ENCODE peak calls at places on chromosomes 7 and 10, in nine cellular contexts. One of them, this sample, is unnamed.

GRCh38 chr10:124527996-124528395 is 66.4 kb downstream of the LHPP start:
- DNase-seq in stomach: no peak
- DNase-seq in BE2C: no peak
- DNase-seq in Kasumi-1: no peak
- DNase-seq in neuronal stem cell: no peak
- DNase-seq in stimulated activated naive CD8-positive, alpha-beta T cell treated with anti-CD3 and anti-CD28 coated beads, Interleukin-15, Interleukin-2, amounts not matched to agents 100 U/mL and 50 U/mL, for 24 hours: no peak
- DNase-seq in NCI-H1417 treated with DMSO at 0.1 percent for 48 hours: no peak
- DNase-seq in SW480: no peak
- DNase-seq in fibroblast of lung: no peak
- DNase-seq in this sample: peak; percentile 22

GRCh38 chr10:69451209-69451783 is at the start of gene TSPAN15:
- DNase-seq in neuronal stem cell: peak; percentile 88
- DNase-seq in stomach: peak; percentile 95
- DNase-seq in NCI-H1417 treated with DMSO at 0.1 percent for 48 hours: peak; percentile 14
- DNase-seq in Kasumi-1: peak; percentile 83
- DNase-seq in fibroblast of lung: peak; percentile 72
- DNase-seq in SW480: peak; percentile 82
- DNase-seq in stimulated activated naive CD8-positive, alpha-beta T cell treated with anti-CD3 and anti-CD28 coated beads, Interleukin-15, Interleukin-2, amounts not matched to agents 100 U/mL and 50 U/mL, for 24 hours: peak; percentile 80
- DNase-seq in BE2C: peak; percentile 94
- DNase-seq in this sample: peak; percentile 94

GRCh38 chr7:43092819-43093218 is 19.6 kb upstream of the HECW1 start:
- DNase-seq in neuronal stem cell: no peak
- DNase-seq in stomach: no peak
- DNase-seq in NCI-H1417 treated with DMSO at 0.1 percent for 48 hours: no peak
- DNase-seq in Kasumi-1: no peak
- DNase-seq in stimulated activated naive CD8-positive, alpha-beta T cell treated with anti-CD3 and anti-CD28 coated beads, Interleukin-15, Interleukin-2, amounts not matched to agents 100 U/mL and 50 U/mL, for 24 hours: no peak
- DNase-seq in BE2C: no peak
- DNase-seq in SW480: no peak
- DNase-seq in fibroblast of lung: no peak
- DNase-seq in this sample: no peak

GRCh38 chr7:122219253-122219865 is 75.3 kb upstream of the AASS start:
- DNase-seq in Kasumi-1: peak; percentile 42
- DNase-seq in NCI-H1417 treated with DMSO at 0.1 percent for 48 hours: peak; percentile 26
- DNase-seq in SW480: no peak
- DNase-seq in neuronal stem cell: peak; percentile 14
- DNase-seq in stimulated activated naive CD8-positive, alpha-beta T cell treated with anti-CD3 and anti-CD28 coated beads, Interleukin-15, Interleukin-2, amounts not matched to agents 100 U/mL and 50 U/mL, for 24 hours: no peak
- DNase-seq in stomach: no peak
- DNase-seq in fibroblast of lung: no peak
- DNase-seq in BE2C: no peak
- DNase-seq in this sample: no peak

GRCh38 chr10:89373916-89374711 is 3.7 kb upstream of the IFIT1B start:
- DNase-seq in Kasumi-1: no peak
- DNase-seq in stimulated activated naive CD8-positive, alpha-beta T cell treated with anti-CD3 and anti-CD28 coated beads, Interleukin-15, Interleukin-2, amounts not matched to agents 100 U/mL and 50 U/mL, for 24 hours: no peak
- DNase-seq in stomach: peak; percentile 91
- DNase-seq in SW480: no peak
- DNase-seq in NCI-H1417 treated with DMSO at 0.1 percent for 48 hours: no peak
- DNase-seq in BE2C: peak; percentile 28
- DNase-seq in fibroblast of lung: peak; percentile 96
- DNase-seq in neuronal stem cell: no peak
- DNase-seq in this sample: peak; percentile 75

GRCh38 chr7:18829518-18830252 is 287.8 kb downstream of the TWIST1 start:
- DNase-seq in stomach: no peak
- DNase-seq in SW480: no peak
- DNase-seq in neuronal stem cell: no peak
- DNase-seq in stimulated activated naive CD8-positive, alpha-beta T cell treated with anti-CD3 and anti-CD28 coated beads, Interleukin-15, Interleukin-2, amounts not matched to agents 100 U/mL and 50 U/mL, for 24 hours: no peak
- DNase-seq in NCI-H1417 treated with DMSO at 0.1 percent for 48 hours: no peak
- DNase-seq in BE2C: no peak
- DNase-seq in fibroblast of lung: peak; percentile 65
- DNase-seq in Kasumi-1: no peak
- DNase-seq in this sample: no peak

GRCh38 chr7:141742229-141742628 is 4.1 kb downstream of the SSBP1 start:
- DNase-seq in stimulated activated naive CD8-positive, alpha-beta T cell treated with anti-CD3 and anti-CD28 coated beads, Interleukin-15, Interleukin-2, amounts not matched to agents 100 U/mL and 50 U/mL, for 24 hours: no peak
- DNase-seq in neuronal stem cell: no peak
- DNase-seq in fibroblast of lung: peak; percentile 6
- DNase-seq in BE2C: no peak
- DNase-seq in NCI-H1417 treated with DMSO at 0.1 percent for 48 hours: no peak
- DNase-seq in Kasumi-1: no peak
- DNase-seq in stomach: no peak
- DNase-seq in SW480: no peak
- DNase-seq in this sample: no peak

GRCh38 chr7:117582219-117582704 is 102.4 kb downstream of the CFTR start:
- DNase-seq in SW480: no peak
- DNase-seq in Kasumi-1: no peak
- DNase-seq in BE2C: no peak
- DNase-seq in NCI-H1417 treated with DMSO at 0.1 percent for 48 hours: no peak
- DNase-seq in neuronal stem cell: no peak
- DNase-seq in stomach: no peak
- DNase-seq in stimulated activated naive CD8-positive, alpha-beta T cell treated with anti-CD3 and anti-CD28 coated beads, Interleukin-15, Interleukin-2, amounts not matched to agents 100 U/mL and 50 U/mL, for 24 hours: no peak
- DNase-seq in fibroblast of lung: peak; percentile 92
- DNase-seq in this sample: peak; percentile 91

GRCh38 chr7:99061001-99061779 is 82.7 kb downstream of the SMURF1 start:
- DNase-seq in stomach: no peak
- DNase-seq in fibroblast of lung: no peak
- DNase-seq in SW480: no peak
- DNase-seq in NCI-H1417 treated with DMSO at 0.1 percent for 48 hours: no peak
- DNase-seq in neuronal stem cell: no peak
- DNase-seq in Kasumi-1: no peak
- DNase-seq in stimulated activated naive CD8-positive, alpha-beta T cell treated with anti-CD3 and anti-CD28 coated beads, Interleukin-15, Interleukin-2, amounts not matched to agents 100 U/mL and 50 U/mL, for 24 hours: no peak
- DNase-seq in BE2C: no peak
- DNase-seq in this sample: no peak

GRCh38 chr7:101127460-101128039 is 646 bp downstream of the SERPINE1 start:
- DNase-seq in fibroblast of lung: no peak
- DNase-seq in SW480: no peak
- DNase-seq in stimulated activated naive CD8-positive, alpha-beta T cell treated with anti-CD3 and anti-CD28 coated beads, Interleukin-15, Interleukin-2, amounts not matched to agents 100 U/mL and 50 U/mL, for 24 hours: no peak
- DNase-seq in BE2C: no peak
- DNase-seq in neuronal stem cell: no peak
- DNase-seq in stomach: no peak
- DNase-seq in NCI-H1417 treated with DMSO at 0.1 percent for 48 hours: no peak
- DNase-seq in Kasumi-1: no peak
- DNase-seq in this sample: no peak

GRCh38 chr10:25059990-25060389 is 43.6 kb downstream of the THNSL1 start:
- DNase-seq in neuronal stem cell: no peak
- DNase-seq in BE2C: no peak
- DNase-seq in fibroblast of lung: peak; percentile 93
- DNase-seq in stomach: peak; percentile 82
- DNase-seq in stimulated activated naive CD8-positive, alpha-beta T cell treated with anti-CD3 and anti-CD28 coated beads, Interleukin-15, Interleukin-2, amounts not matched to agents 100 U/mL and 50 U/mL, for 24 hours: no peak
- DNase-seq in Kasumi-1: no peak
- DNase-seq in NCI-H1417 treated with DMSO at 0.1 percent for 48 hours: no peak
- DNase-seq in SW480: peak; percentile 67
- DNase-seq in this sample: no peak

GRCh38 chr10:122796796-122797195 is 48.9 kb downstream of the CUZD1 start:
- DNase-seq in fibroblast of lung: no peak
- DNase-seq in NCI-H1417 treated with DMSO at 0.1 percent for 48 hours: no peak
- DNase-seq in Kasumi-1: no peak
- DNase-seq in SW480: no peak
- DNase-seq in neuronal stem cell: no peak
- DNase-seq in BE2C: no peak
- DNase-seq in stimulated activated naive CD8-positive, alpha-beta T cell treated with anti-CD3 and anti-CD28 coated beads, Interleukin-15, Interleukin-2, amounts not matched to agents 100 U/mL and 50 U/mL, for 24 hours: no peak
- DNase-seq in stomach: no peak
- DNase-seq in this sample: no peak

GRCh38 chr10:13271552-13272163 is 28.2 kb downstream of the PHYH start:
- DNase-seq in NCI-H1417 treated with DMSO at 0.1 percent for 48 hours: no peak
- DNase-seq in stomach: peak; percentile 50
- DNase-seq in stimulated activated naive CD8-positive, alpha-beta T cell treated with anti-CD3 and anti-CD28 coated beads, Interleukin-15, Interleukin-2, amounts not matched to agents 100 U/mL and 50 U/mL, for 24 hours: peak; percentile 46
- DNase-seq in SW480: peak; percentile 26
- DNase-seq in Kasumi-1: peak; percentile 17
- DNase-seq in neuronal stem cell: no peak
- DNase-seq in fibroblast of lung: no peak
- DNase-seq in BE2C: peak; percentile 66
- DNase-seq in this sample: no peak

GRCh38 chr7:46859963-46860475 is 721.9 kb downstream of the TNS3 start:
- DNase-seq in fibroblast of lung: peak; percentile 72
- DNase-seq in SW480: no peak
- DNase-seq in BE2C: peak; percentile 41
- DNase-seq in stimulated activated naive CD8-positive, alpha-beta T cell treated with anti-CD3 and anti-CD28 coated beads, Interleukin-15, Interleukin-2, amounts not matched to agents 100 U/mL and 50 U/mL, for 24 hours: no peak
- DNase-seq in neuronal stem cell: no peak
- DNase-seq in Kasumi-1: no peak
- DNase-seq in NCI-H1417 treated with DMSO at 0.1 percent for 48 hours: no peak
- DNase-seq in stomach: no peak
- DNase-seq in this sample: no peak

GRCh38 chr7:139629392-139630082 is 106.1 kb downstream of the CLEC2L start:
- DNase-seq in neuronal stem cell: no peak
- DNase-seq in fibroblast of lung: no peak
- DNase-seq in Kasumi-1: no peak
- DNase-seq in NCI-H1417 treated with DMSO at 0.1 percent for 48 hours: no peak
- DNase-seq in BE2C: no peak
- DNase-seq in SW480: peak; percentile 32
- DNase-seq in stomach: no peak
- DNase-seq in stimulated activated naive CD8-positive, alpha-beta T cell treated with anti-CD3 and anti-CD28 coated beads, Interleukin-15, Interleukin-2, amounts not matched to agents 100 U/mL and 50 U/mL, for 24 hours: no peak
- DNase-seq in this sample: no peak